ENCODE peak calls at places on chromosomes 5 and 9, in six cellular contexts. I is RPMI8226; T is stimulated activated CD4-positive, alpha-beta T cell treated with anti-CD3 and anti-CD28 coated beads, Interleukin-1b, Interleukin-23, amount 100 ng/mL, for 48 hours; W is NCI-H345; X is neuronal stem cell; H is ACHN. Q is an unnamed sample.

GRCh38 chr5:71653119-71653518 is 66.0 kb upstream of the CARTPT start:
- DNase-seq in H (no peak), T (no peak), W (no peak), X (no peak), I (no peak), Q (no peak)

GRCh38 chr5:171693397-171693796 is 92.2 kb upstream of the SMIM23 start:
- DNase-seq in X (no peak), I (peak), W (no peak), H (no peak), T (no peak), Q (no peak)

GRCh38 chr9:95499101-95499676 is 17.6 kb downstream of the PTCH1 start:
- DNase-seq in X (no peak), H (no peak), W (no peak), I (no peak), T (no peak), Q (no peak)

GRCh38 chr5:55154893-55155292 is 5.1 kb upstream of the GPX8 start:
- DNase-seq in H (no peak), I (no peak), X (no peak), W (no peak), T (no peak), Q (peak)

GRCh38 chr5:106521701-106522100 is 1149.0 kb downstream of the EFNA5 start:
- DNase-seq in X (no peak), W (peak), H (peak), I (no peak), T (no peak), Q (peak)

GRCh38 chr9:19471737-19472648 is 63.2 kb downstream of the ACER2 start:
- DNase-seq in X (peak), T (peak), W (peak), I (peak), H (peak), Q (peak)

GRCh38 chr9:91710148-91710547 is 239.9 kb downstream of the ROR2 start:
- DNase-seq in W (no peak), X (no peak), I (no peak), H (no peak), T (no peak), Q (no peak)

GRCh38 chr5:115192098-115192497 is 22.4 kb upstream of the TRIM36 start:
- DNase-seq in H (no peak), W (no peak), I (no peak), X (no peak), T (no peak), Q (no peak)

GRCh38 chr9:121698627-121699270 is 47.3 kb downstream of the DAB2IP start:
- DNase-seq in W (peak), X (peak), T (no peak), H (no peak), I (no peak), Q (no peak)

GRCh38 chr5:154209591-154210081 is 19.1 kb downstream of the GALNT10 start:
- DNase-seq in T (no peak), W (no peak), X (no peak), I (no peak), H (no peak), Q (peak)

GRCh38 chr5:152631217-152631616 is 226.1 kb upstream of the NMUR2 start:
- DNase-seq in H (no peak), W (peak), T (no peak), X (no peak), I (no peak), Q (no peak)

GRCh38 chr9:97307500-97308163 is at the start of gene CCDC180:
- DNase-seq in I (no peak), X (no peak), H (no peak), W (no peak), T (no peak), Q (peak)

GRCh38 chr9:134331186-134332025 is 5.2 kb downstream of the RXRA start:
- DNase-seq in I (no peak), W (peak), X (no peak), T (no peak), H (no peak), Q (no peak)

GRCh38 chr5:179923422-179923821 is 15.7 kb upstream of the TBC1D9B start:
- DNase-seq in I (peak), T (no peak), H (no peak), X (no peak), W (no peak), Q (no peak)

GRCh38 chr9:97502984-97503861 is 1.8 kb downstream of the TMOD1 start:
- DNase-seq in T (no peak), I (no peak), W (no peak), X (no peak), H (no peak), Q (no peak)

GRCh38 chr9:108703414-108703813 is 152.4 kb downstream of the ACTL7B start:
- DNase-seq in W (peak), X (no peak), I (no peak), T (no peak), H (no peak), Q (no peak)

GRCh38 chr5:176414704-176415103 is 1.6 kb downstream of the CLTB start:
- DNase-seq in T (no peak), X (no peak), W (no peak), H (no peak), I (no peak), Q (no peak)

GRCh38 chr5:54868511-54869483 is 116.6 kb downstream of the ESM1 start:
- DNase-seq in X (no peak), H (no peak), W (no peak), I (no peak), T (peak), Q (no peak)

GRCh38 chr5:107378218-107378899 is 292.4 kb downstream of the EFNA5 start:
- DNase-seq in H (no peak), I (no peak), T (no peak), X (no peak), W (no peak), Q (peak)

GRCh38 chr9:127452481-127453092 is 1.3 kb downstream of the LRSAM1 start:
- DNase-seq in H (peak), W (peak), T (no peak), I (peak), X (no peak), Q (no peak)

GRCh38 chr5:123035320-123035949 is 1.1 kb downstream of the PPIC start:
- DNase-seq in T (no peak), I (peak), X (peak), H (peak), W (peak), Q (peak)

GRCh38 chr5:141349917-141350619 is at the start of gene PCDHGB1:
- DNase-seq in H (peak), W (peak), T (peak), X (no peak), I (peak), Q (peak)

GRCh38 chr9:18672706-18673105 is 198.8 kb downstream of the ADAMTSL1 start:
- DNase-seq in T (no peak), W (no peak), X (no peak), I (no peak), H (no peak), Q (no peak)

GRCh38 chr5:149646564-149646963 is 65.3 kb downstream of the ARHGEF37 start:
- DNase-seq in X (no peak), T (peak), I (peak), W (peak), H (no peak), Q (peak)

GRCh38 chr9:114433086-114433485 is 45.3 kb upstream of the AKNA start:
- DNase-seq in W (no peak), X (no peak), T (no peak), I (no peak), H (no peak), Q (no peak)

Q was measured in iris pigment epithelial cell.